ENCODE peak calls at places on chromosomes 16 and 17, in seven cellular contexts. One of them, this sample, is unnamed.

GRCh38 chr16:711548-712320 is 3.2 kb upstream of the METRN start:
- DNase-seq in cardiac fibroblast: peak; percentile 70
- DNase-seq in psoas muscle: peak; percentile 80
- DNase-seq in lower leg skin: peak; percentile 95
- DNase-seq in BE2C: peak; percentile 92
- DNase-seq in LoVo: peak; percentile 69
- DNase-seq in adrenal gland: peak; percentile 73
- DNase-seq in this sample: no peak

GRCh38 chr17:39208893-39209292 is 8.8 kb downstream of the RPL19 start:
- DNase-seq in cardiac fibroblast: no peak
- DNase-seq in lower leg skin: peak; percentile 83
- DNase-seq in LoVo: no peak
- DNase-seq in adrenal gland: no peak
- DNase-seq in BE2C: peak; percentile 62
- DNase-seq in psoas muscle: no peak
- DNase-seq in this sample: peak; percentile 51

GRCh38 chr17:76506408-76507328 is 5.4 kb upstream of the RHBDF2 start:
- DNase-seq in BE2C: peak; percentile 81
- DNase-seq in lower leg skin: peak; percentile 97
- DNase-seq in adrenal gland: peak; percentile 73
- DNase-seq in psoas muscle: peak; percentile 85
- DNase-seq in cardiac fibroblast: peak; percentile 67
- DNase-seq in LoVo: peak; percentile 88
- DNase-seq in this sample: peak; percentile 92

GRCh38 chr17:41793749-41794602 is 7.5 kb upstream of the JUP start:
- DNase-seq in BE2C: no peak
- DNase-seq in lower leg skin: no peak
- DNase-seq in cardiac fibroblast: no peak
- DNase-seq in adrenal gland: no peak
- DNase-seq in psoas muscle: no peak
- DNase-seq in LoVo: no peak
- DNase-seq in this sample: no peak

GRCh38 chr16:84284168-84284722 is 10.4 kb upstream of the WFDC1 start:
- DNase-seq in cardiac fibroblast: peak; percentile 36
- DNase-seq in BE2C: no peak
- DNase-seq in lower leg skin: peak; percentile 89
- DNase-seq in adrenal gland: peak; percentile 65
- DNase-seq in psoas muscle: peak; percentile 54
- DNase-seq in LoVo: no peak
- DNase-seq in this sample: peak; percentile 28

GRCh38 chr17:20092973-20093626 is 83.9 kb downstream of the SPECC1 start:
- DNase-seq in adrenal gland: no peak
- DNase-seq in psoas muscle: no peak
- DNase-seq in lower leg skin: no peak
- DNase-seq in cardiac fibroblast: no peak
- DNase-seq in LoVo: no peak
- DNase-seq in BE2C: no peak
- DNase-seq in this sample: no peak

GRCh38 chr16:85898521-85899442 is at the start of gene IRF8:
- DNase-seq in adrenal gland: peak; percentile 60
- DNase-seq in lower leg skin: peak; percentile 88
- DNase-seq in cardiac fibroblast: peak; percentile 17
- DNase-seq in psoas muscle: peak; percentile 62
- DNase-seq in LoVo: peak; percentile 59
- DNase-seq in BE2C: no peak
- DNase-seq in this sample: peak; percentile 70

GRCh38 chr16:70737377-70738082 is 51.7 kb upstream of the MTSS2 start:
- DNase-seq in LoVo: no peak
- DNase-seq in adrenal gland: peak; percentile 73
- DNase-seq in cardiac fibroblast: peak; percentile 59
- DNase-seq in BE2C: peak; percentile 77
- DNase-seq in psoas muscle: peak; percentile 83
- DNase-seq in lower leg skin: peak; percentile 94
- DNase-seq in this sample: no peak

GRCh38 chr16:15427648-15428239 is 6.6 kb upstream of the BMERB1 start:
- DNase-seq in lower leg skin: peak; percentile 90
- DNase-seq in BE2C: peak; percentile 57
- DNase-seq in cardiac fibroblast: peak; percentile 86
- DNase-seq in LoVo: peak; percentile 38
- DNase-seq in psoas muscle: peak; percentile 71
- DNase-seq in adrenal gland: peak; percentile 77
- DNase-seq in this sample: peak; percentile 79